ENCODE peak calls at places on chromosomes 4 and X, in five cellular contexts. C, O, Q, T and R are unnamed samples.

GRCh38 chr4:140158234-140159030 is 4.4 kb upstream of the MAML3 start:
- DNase-seq in O (no peak), Q (no peak), C (no peak), T (no peak), R (peak)

GRCh38 chr4:185380320-185380719 is 15.4 kb downstream of the LRP2BP start:
- DNase-seq in T (no peak), O (no peak), C (no peak), Q (no peak), R (no peak)

GRCh38 chr4:185142911-185143595 is at the start of gene SLC25A4:
- DNase-seq in C (peak), O (peak), T (peak), Q (peak), R (peak)

GRCh38 chrX:118356154-118356701 is 10.3 kb downstream of the WDR44 start:
- DNase-seq in C (no peak), O (no peak), T (no peak), Q (no peak), R (no peak)

GRCh38 chrX:109440475-109440874 is 41.4 kb downstream of the GUCY2F start:
- DNase-seq in O (no peak), T (no peak), Q (no peak), C (no peak), R (no peak)

GRCh38 chr4:114494257-114494803 is 104.3 kb upstream of the UGT8 start:
- DNase-seq in O (no peak), C (no peak), T (no peak), Q (no peak), R (no peak)

GRCh38 chr4:136183513-136183912 is 1348.8 kb downstream of the PCDH18 start:
- DNase-seq in C (no peak), Q (no peak), T (no peak), O (no peak), R (no peak)

GRCh38 chrX:123222920-123223319 is 38.8 kb downstream of the GRIA3 start:
- DNase-seq in O (no peak), C (no peak), T (no peak), Q (no peak), R (no peak)

GRCh38 chrX:54980334-54980733 is 13.7 kb downstream of the PFKFB1 start:
- DNase-seq in C (no peak), T (no peak), Q (no peak), O (no peak), R (no peak)

GRCh38 chr4:129350800-129351199 is 254.8 kb downstream of the C4orf33 start:
- DNase-seq in C (no peak), T (no peak), Q (peak), O (no peak), R (no peak)

GRCh38 chr4:19982556-19982955 is 269.1 kb upstream of the SLIT2 start:
- DNase-seq in Q (no peak), T (no peak), C (no peak), O (no peak), R (no peak)

GRCh38 chrX:17737707-17738001 is 361 bp downstream of the SCML1 start:
- DNase-seq in C (no peak), T (no peak), O (no peak), Q (no peak), R (no peak)

GRCh38 chr4:2924286-2924685 is 38.9 kb downstream of the NOP14 start:
- DNase-seq in C (no peak), O (no peak), T (no peak), Q (no peak), R (no peak)

GRCh38 chr4:124423160-124423559 is 289.4 kb downstream of the ANKRD50 start:
- DNase-seq in T (no peak), O (no peak), Q (no peak), C (no peak), R (no peak)

GRCh38 chr4:3832536-3833220 is 66.5 kb downstream of the ADRA2C start:
- DNase-seq in Q (no peak), T (no peak), O (no peak), C (no peak), R (no peak)

GRCh38 chr4:37994569-37994968 is 34.4 kb downstream of the PTTG2 start:
- DNase-seq in C (no peak), Q (no peak), T (no peak), O (no peak), R (no peak)

GRCh38 chr4:26372525-26373172 is 51.8 kb downstream of the RBPJ start:
- DNase-seq in O (no peak), Q (peak), C (peak), T (no peak), R (peak)

GRCh38 chr4:26321326-26322276 is 787 bp downstream of the RBPJ start:
- DNase-seq in T (no peak), C (no peak), O (peak), Q (no peak), R (peak)

GRCh38 chrX:116290359-116290758 is 119.8 kb downstream of the AGTR2 start:
- DNase-seq in C (no peak), O (no peak), T (no peak), Q (no peak), R (no peak)

GRCh38 chr4:2827874-2828751 is 15.5 kb upstream of the ADD1 start:
- DNase-seq in C (no peak), T (peak), Q (no peak), O (no peak), R (no peak)

GRCh38 chrX:122565952-122566351 is 618.1 kb upstream of the GRIA3 start:
- DNase-seq in Q (no peak), O (no peak), C (no peak), T (no peak), R (no peak)

GRCh38 chr4:185592845-185593488 is 57.7 kb upstream of the PDLIM3 start:
- DNase-seq in C (no peak), T (no peak), O (no peak), Q (no peak), R (no peak)

GRCh38 chr4:166941629-166942028 is 292.7 kb downstream of the SPOCK3 start:
- DNase-seq in O (no peak), Q (no peak), T (no peak), C (no peak), R (no peak)

GRCh38 chrX:68945603-68946228 is 116.9 kb downstream of the EFNB1 start:
- DNase-seq in T (peak), Q (no peak), O (peak), C (no peak), R (peak)

GRCh38 chrX:57367649-57368048 is 81.1 kb downstream of the FAAH2 start:
- DNase-seq in O (no peak), Q (no peak), T (no peak), C (no peak), R (no peak)

GRCh38 chrX:39442332-39442731 is 641.1 kb downstream of the MID1IP1 start:
- DNase-seq in O (no peak), Q (no peak), C (no peak), T (no peak), R (no peak)

GRCh38 chr4:104964387-104965175 is 182.1 kb upstream of the TET2 start:
- DNase-seq in C (no peak), T (no peak), O (no peak), Q (no peak), R (no peak)

GRCh38 chr4:74451214-74451661 is 6.3 kb downstream of the AREG start:
- DNase-seq in C (no peak), Q (no peak), T (no peak), O (no peak), R (no peak)

GRCh38 chr4:142534994-142535393 is 311.1 kb downstream of the INPP4B start:
- DNase-seq in T (no peak), O (no peak), Q (no peak), C (no peak), R (no peak)

GRCh38 chrX:133661962-133662839 is 246.9 kb upstream of the GPC4 start:
- DNase-seq in C (no peak), T (no peak), Q (no peak), O (no peak), R (no peak)

GRCh38 chrX:69996102-69996468 is 53.7 kb downstream of the AWAT2 start:
- DNase-seq in C (no peak), O (no peak), T (no peak), Q (no peak), R (no peak)